ENCODE peak calls at places on chromosomes 4 and X, in five cellular contexts. E is lung, T is neural progenitor cell, S is cardiac muscle cell, A is foreskin fibroblast. K is an unnamed sample.

GRCh38 chr4:10706236-10706635 is 21.7 kb upstream of the CLNK start:
- DNase-seq in A (peak; percentile 23), T (no peak), S (no peak), E (no peak), K (no peak)

GRCh38 chr4:55078987-55079386 is 46.4 kb downstream of the KDR start:
- DNase-seq in E (no peak), A (peak; percentile 62), S (no peak), T (peak; percentile 63), K (peak; percentile 62)

GRCh38 chrX:10519761-10520160 is 100.6 kb downstream of the MID1 start:
- DNase-seq in T (no peak), S (no peak), E (no peak), A (no peak), K (no peak)

GRCh38 chr4:54400802-54401201 is 171.7 kb downstream of the PDGFRA start:
- DNase-seq in A (peak; percentile 62), E (no peak), S (no peak), T (no peak), K (peak; percentile 16)

GRCh38 chr4:139552506-139552905 is 3.5 kb downstream of the SETD7 start:
- DNase-seq in S (peak; percentile 10), T (no peak), E (no peak), A (peak; percentile 60), K (no peak)

GRCh38 chr4:159150838-159151390 is 48.0 kb downstream of the RAPGEF2 start:
- DNase-seq in A (no peak), T (no peak), S (no peak), E (no peak), K (no peak)

GRCh38 chr4:119785963-119786362 is 157.4 kb upstream of the PDE5A start:
- DNase-seq in S (no peak), E (no peak), T (no peak), A (no peak), K (no peak)

GRCh38 chr4:39353478-39354177 is 12.5 kb downstream of the RFC1 start:
- DNase-seq in E (no peak), S (no peak), T (no peak), A (no peak), K (no peak)

GRCh38 chrX:14064632-14065432 is 35.1 kb upstream of the GEMIN8 start:
- DNase-seq in T (no peak), E (no peak), A (no peak), S (no peak), K (no peak)

GRCh38 chr4:105710678-105711077 is 2.1 kb downstream of the GSTCD start:
- DNase-seq in A (no peak), S (no peak), E (no peak), T (no peak), K (no peak)

GRCh38 chr4:102684605-102685052 is 76.1 kb downstream of the MANBA start:
- DNase-seq in S (no peak), E (no peak), A (peak; percentile 52), T (no peak), K (no peak)

GRCh38 chr4:15245006-15245530 is 182.8 kb upstream of the C1QTNF7 start:
- DNase-seq in S (no peak), T (no peak), A (no peak), E (no peak), K (no peak)

GRCh38 chr4:20418865-20419451 is 167.3 kb downstream of the SLIT2 start:
- DNase-seq in A (peak; percentile 59), T (peak; percentile 40), S (peak; percentile 31), E (no peak), K (no peak)

GRCh38 chrX:48107717-48108116 is 22.7 kb upstream of the SPACA5B start:
- DNase-seq in E (no peak), T (no peak), A (no peak), S (no peak), K (no peak)

GRCh38 chr4:145069361-145069760 is 28.6 kb downstream of the ANAPC10 start:
- DNase-seq in E (no peak), A (peak; percentile 39), T (no peak), S (no peak), K (no peak)

GRCh38 chr4:178789279-178789678 is 1347.0 kb upstream of the AGA start:
- DNase-seq in E (no peak), T (no peak), S (no peak), A (no peak), K (no peak)

GRCh38 chr4:39754309-39754708 is 56.4 kb downstream of the UBE2K start:
- DNase-seq in S (no peak), T (no peak), A (no peak), E (no peak), K (no peak)

GRCh38 chrX:9644335-9644734 is 121.3 kb downstream of the GPR143 start:
- DNase-seq in E (no peak), T (no peak), S (no peak), A (no peak), K (no peak)

GRCh38 chrX:136802515-136802914 is 21.8 kb upstream of the ARHGEF6 start:
- DNase-seq in A (no peak), E (no peak), S (no peak), T (no peak), K (no peak)

GRCh38 chrX:123859409-123859827 is 435 bp upstream of the XIAP start:
- DNase-seq in T (no peak), S (no peak), A (no peak), E (no peak), K (no peak)

GRCh38 chr4:108635070-108635655 is 14.8 kb downstream of the RPL34 start:
- DNase-seq in S (no peak), T (no peak), A (peak; percentile 43), E (no peak), K (no peak)

GRCh38 chr4:85703098-85703497 is 228.1 kb downstream of the ARHGAP24 start:
- DNase-seq in S (no peak), E (no peak), T (no peak), A (no peak), K (no peak)

GRCh38 chrX:18640686-18641085 is 31.2 kb downstream of the RS1 start:
- DNase-seq in S (peak; percentile 56), T (peak; percentile 77), A (no peak), E (no peak), K (no peak)

GRCh38 chrX:152915541-152916241 is 17.8 kb downstream of the ZNF185 start:
- DNase-seq in E (no peak), S (peak; percentile 44), T (peak; percentile 62), A (peak; percentile 52), K (no peak)

GRCh38 chr4:6074723-6075122 is 56.5 kb upstream of the C4orf50 start:
- DNase-seq in S (no peak), T (no peak), A (no peak), E (no peak), K (no peak)

GRCh38 chr4:89216866-89217265 is 90.7 kb downstream of the GPRIN3 start:
- DNase-seq in S (no peak), T (no peak), A (no peak), E (no peak), K (no peak)

GRCh38 chrX:67545772-67546495 is 2.1 kb downstream of the AR start:
- DNase-seq in E (no peak), T (peak; percentile 49), A (no peak), S (peak; percentile 36), K (peak; percentile 11)

GRCh38 chrX:72475338-72475737 is 97.3 kb downstream of the HDAC8 start:
- DNase-seq in S (no peak), A (no peak), E (no peak), T (no peak), K (no peak)

GRCh38 chr4:138401330-138401729 is 159.2 kb upstream of the SLC7A11 start:
- DNase-seq in S (peak; percentile 38), E (no peak), T (no peak), A (no peak), K (peak; percentile 24)

GRCh38 chr4:107893171-107894137 is 37.9 kb upstream of the CYP2U1 start:
- DNase-seq in T (no peak), E (no peak), S (no peak), A (peak; percentile 18), K (no peak)

GRCh38 chr4:137070614-137071013 is 461.7 kb downstream of the PCDH18 start:
- DNase-seq in A (no peak), T (peak; percentile 4), S (no peak), E (no peak), K (no peak)
- TF ChIP-seq CTCF in A (no peak), T (no peak), S (no peak), E (no peak), K (no peak)

GRCh38 chr4:132642196-132642817 is 506.8 kb upstream of the PCDH10 start:
- DNase-seq in A (no peak), T (peak; percentile 76), E (no peak), S (peak; percentile 71), K (no peak)
- TF ChIP-seq CTCF in A (peak; percentile 58), T (peak; percentile 91), E (peak; percentile 4), S (peak; percentile 82), K (peak; percentile 54)

GRCh38 chrX:98379134-98379533 is 1495.4 kb downstream of the RPA4 start:
- DNase-seq in T (no peak), S (no peak), E (no peak), A (no peak), K (no peak)
- TF ChIP-seq CTCF in T (peak; percentile 21), S (no peak), E (no peak), A (no peak), K (no peak)

GRCh38 chrX:83934220-83934619 is 73.3 kb downstream of the CYLC1 start:
- DNase-seq in T (no peak), A (no peak), E (no peak), S (peak; percentile 0), K (no peak)
- TF ChIP-seq CTCF in T (peak; percentile 42), A (no peak), E (no peak), S (no peak), K (no peak)

GRCh38 chr4:181517521-181517920 is 725.7 kb upstream of the TENM3 start:
- DNase-seq in S (no peak), T (no peak), E (no peak), A (no peak), K (no peak)
- TF ChIP-seq CTCF in S (no peak), T (no peak), E (no peak), A (no peak), K (no peak)

GRCh38 chrX:16658284-16658683 is 8.3 kb downstream of the S100G start:
- DNase-seq in S (no peak), T (no peak), E (no peak), A (no peak), K (no peak)
- TF ChIP-seq CTCF in S (no peak), T (no peak), E (no peak), A (no peak), K (no peak)

K was measured in heart right ventricle.